ENCODE peak calls at places on chromosomes 5 and 9, in four cellular contexts. K is A549, V is IMR-90, Q is K562. D is an unnamed sample.
A peak's percentile ranks its signal among the peaks of the same experiment; 100 is the strongest.

GRCh38 chr9:104987743-104988142 is 59.8 kb upstream of the ABCA1 start:
- DNase-seq in V (no peak), Q (no peak), K (no peak), D (no peak)

GRCh38 chr5:158640581-158640980 is 459.1 kb downstream of the EBF1 start:
- DNase-seq in K (no peak), Q (no peak), V (peak; percentile 26), D (no peak)

GRCh38 chr5:179905144-179905526 is 2.6 kb downstream of the TBC1D9B start:
- DNase-seq in Q (no peak), V (no peak), K (no peak), D (no peak)

GRCh38 chr5:63697811-63698210 is 264.4 kb downstream of the HTR1A start:
- DNase-seq in V (no peak), K (no peak), Q (no peak), D (no peak)

GRCh38 chr5:149153751-149154610 is 12.7 kb downstream of the ABLIM3 start:
- DNase-seq in Q (peak; percentile 58), V (peak; percentile 75), K (no peak), D (no peak)

GRCh38 chr5:144368556-144368955 is 197.9 kb downstream of the KCTD16 start:
- DNase-seq in Q (no peak), V (peak; percentile 62), K (no peak), D (no peak)

GRCh38 chr5:57368010-57368409 is 114.6 kb downstream of the ACTBL2 start:
- DNase-seq in V (peak; percentile 68), K (no peak), Q (no peak), D (no peak)

GRCh38 chr5:98206566-98206965 is 566.9 kb upstream of the RGMB start:
- DNase-seq in K (no peak), Q (no peak), V (no peak), D (no peak)

GRCh38 chr5:139383275-139383992 is at the start of gene SLC23A1:
- DNase-seq in V (peak; percentile 32), K (peak; percentile 61), Q (no peak), D (no peak)

GRCh38 chr9:1051286-1052118 is 1.3 kb downstream of the DMRT2 start:
- DNase-seq in Q (no peak), K (peak; percentile 31), V (no peak), D (no peak)

GRCh38 chr5:132674671-132675506 is 1.1 kb downstream of the IL4 start:
- DNase-seq in V (peak; percentile 98), K (peak; percentile 31), Q (no peak), D (peak; percentile 93)

GRCh38 chr5:91272858-91273257 is 110.3 kb downstream of the ARRDC3 start:
- DNase-seq in K (no peak), V (peak; percentile 69), Q (peak; percentile 47), D (peak; percentile 84)

GRCh38 chr9:96136992-96137665 is 164.8 kb downstream of the HSD17B3 start:
- DNase-seq in K (no peak), V (peak; percentile 78), Q (no peak), D (peak; percentile 69)

GRCh38 chr9:12516031-12516430 is 177.2 kb upstream of the TYRP1 start:
- DNase-seq in V (no peak), Q (no peak), K (no peak), D (no peak)

GRCh38 chr5:38670878-38671277 is 114.4 kb upstream of the LIFR start:
- DNase-seq in K (no peak), Q (no peak), V (no peak), D (no peak)

GRCh38 chr5:127353761-127354160 is 63.2 kb downstream of the MEGF10 start:
- DNase-seq in V (no peak), Q (no peak), K (no peak), D (no peak)

GRCh38 chr5:124289122-124289521 is 457.3 kb downstream of the ZNF608 start:
- DNase-seq in Q (no peak), V (no peak), K (no peak), D (no peak)

GRCh38 chr9:114275246-114275994 is 47.5 kb upstream of the ORM1 start:
- DNase-seq in V (peak; percentile 43), K (no peak), Q (no peak), D (no peak)

GRCh38 chr9:131438190-131438589 is 44.3 kb downstream of the PRRC2B start:
- DNase-seq in Q (no peak), K (no peak), V (no peak), D (no peak)

GRCh38 chr5:150143725-150144058 is 12.0 kb downstream of the PDGFRB start:
- DNase-seq in Q (no peak), V (no peak), K (no peak), D (no peak)

GRCh38 chr5:126422994-126423788 is at the start of gene GRAMD2B:
- DNase-seq in K (peak; percentile 60), V (peak; percentile 88), Q (peak; percentile 43), D (peak; percentile 54)

GRCh38 chr9:136673970-136674785 is 11.5 kb downstream of the EGFL7 start:
- DNase-seq in Q (peak; percentile 67), V (no peak), K (no peak), D (no peak)

GRCh38 chr9:125993423-125993935 is 246.3 kb downstream of the PBX3 start:
- DNase-seq in K (no peak), Q (no peak), V (no peak), D (no peak)

GRCh38 chr5:148230240-148230639 is 8.1 kb upstream of the MARCOL start:
- DNase-seq in Q (no peak), K (no peak), V (no peak), D (no peak)

GRCh38 chr5:54243483-54244080 is 66.8 kb downstream of the ARL15 start:
- DNase-seq in K (peak; percentile 12), Q (peak; percentile 54), V (peak; percentile 47), D (no peak)

GRCh38 chr9:21660976-21661375 is 141.5 kb upstream of the MTAP start:
- DNase-seq in K (no peak), Q (no peak), V (no peak), D (no peak)

GRCh38 chr9:136544549-136545064 is 1.2 kb downstream of the NOTCH1 start:
- DNase-seq in V (no peak), K (peak; percentile 43), Q (peak; percentile 56), D (no peak)

GRCh38 chr5:138663009-138663408 is 87.8 kb upstream of the HSPA9 start:
- DNase-seq in V (no peak), K (no peak), Q (no peak), D (no peak)

GRCh38 chr5:67494186-67494842 is 297.7 kb upstream of the CD180 start:
- DNase-seq in V (no peak), Q (no peak), K (no peak), D (no peak)

GRCh38 chr5:148209151-148209550 is 6.3 kb downstream of the SPINK6 start:
- DNase-seq in V (no peak), Q (no peak), K (no peak), D (no peak)

GRCh38 chr5:133423618-133424282 is 188.6 kb downstream of the FSTL4 start:
- DNase-seq in V (peak; percentile 12), K (peak; percentile 75), Q (peak; percentile 68), D (peak; percentile 16)

GRCh38 chr9:17744786-17745185 is 165.9 kb downstream of the SH3GL2 start:
- DNase-seq in Q (no peak), V (peak; percentile 12), K (no peak), D (no peak)

GRCh38 chr9:108150736-108151135 is 661.2 kb upstream of the KLF4 start:
- DNase-seq in Q (no peak), K (no peak), V (peak; percentile 31), D (no peak)

DNA sequence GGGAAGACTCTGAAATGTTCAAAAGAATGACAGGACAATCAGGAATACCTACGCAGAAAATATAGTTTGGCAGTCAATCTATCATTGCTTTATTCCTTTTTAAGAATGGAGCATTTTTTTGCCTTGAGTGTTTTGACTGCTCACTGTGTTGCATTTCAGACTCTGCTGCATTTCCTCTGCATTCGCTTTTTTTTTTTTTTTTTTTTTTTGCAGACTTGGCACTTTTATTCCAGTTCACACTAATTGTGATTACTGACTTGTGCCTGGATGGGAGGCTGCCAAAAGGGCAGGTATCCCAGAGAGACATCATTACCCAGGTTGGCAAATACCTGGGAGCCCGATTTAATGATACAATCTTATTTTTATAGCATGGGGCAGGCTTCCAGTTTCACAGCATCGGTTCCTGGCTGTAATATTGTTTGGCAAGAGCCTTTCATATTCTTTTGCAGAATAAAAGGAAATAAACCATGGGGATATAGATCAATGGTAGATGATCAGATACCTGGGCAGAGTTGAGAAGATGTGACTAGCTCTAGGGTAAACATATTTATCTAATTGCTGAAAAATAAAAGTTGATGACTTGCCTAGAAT is 1132.6 kb downstream of the MAT2B start:
- DNase-seq in V (no peak), Q (no peak), K (no peak), D (no peak)
- TF ChIP-seq ELK1 in V (no peak), Q (no peak), K (no peak), D (no peak)

DNA sequence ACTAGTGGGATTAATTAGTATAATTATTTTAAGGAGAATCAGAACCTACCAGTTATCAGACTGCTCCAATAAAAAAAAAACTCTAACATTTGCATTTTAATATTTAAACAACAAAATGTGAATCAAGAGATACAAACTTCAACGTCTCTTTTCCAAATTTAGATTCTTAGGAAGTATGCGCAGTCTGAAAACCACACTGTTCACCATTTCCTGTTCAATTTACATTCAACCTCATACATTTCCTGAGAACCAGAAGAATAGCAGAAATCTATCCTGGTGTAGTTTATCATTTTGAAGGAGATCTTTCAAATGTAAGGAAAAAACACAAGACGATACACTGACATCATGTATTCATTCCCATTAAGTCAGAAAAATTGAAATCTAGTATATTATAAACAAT is 869.2 kb downstream of the EFNA5 start:
- DNase-seq in V (no peak), Q (no peak), K (no peak), D (no peak)
- TF ChIP-seq ELK1 in V (no peak), Q (no peak), K (no peak), D (no peak)

GRCh38 chr9:77417570-77417969 is 230.6 kb downstream of the GNA14 start:
- DNase-seq in K (no peak), V (peak; percentile 79), Q (no peak), D (no peak)
- TF ChIP-seq ELK1 in K (no peak), V (no peak), Q (no peak), D (no peak)

DNA sequence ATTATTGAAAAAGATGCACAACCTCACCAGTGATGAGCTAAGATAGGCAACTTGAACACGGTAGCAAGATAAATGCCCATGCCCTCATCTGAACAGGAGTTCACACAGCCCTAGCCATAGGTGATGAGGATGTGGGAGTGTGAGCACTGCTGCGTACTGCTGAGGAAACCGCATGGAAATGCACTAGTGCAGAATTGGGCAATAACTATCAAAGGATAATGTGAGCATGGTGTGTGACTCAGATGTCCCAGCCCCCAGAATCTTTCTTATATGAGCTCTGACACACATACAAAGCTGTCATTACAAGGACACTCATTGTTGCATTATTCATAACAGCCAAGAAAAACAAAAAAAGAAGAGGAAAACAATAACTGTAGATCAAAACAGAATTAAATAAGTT is 521.2 kb downstream of the IRX1 start:
- DNase-seq in K (no peak), V (no peak), Q (no peak), D (no peak)
- TF ChIP-seq ELK1 in K (no peak), V (no peak), Q (no peak), D (no peak)

GRCh38 chr9:19787672-19788071 is 1.2 kb downstream of the SLC24A2 start:
- DNase-seq in V (no peak), K (no peak), Q (no peak), D (no peak)
- TF ChIP-seq ELK1 in V (no peak), K (no peak), Q (no peak), D (no peak)

DNA sequence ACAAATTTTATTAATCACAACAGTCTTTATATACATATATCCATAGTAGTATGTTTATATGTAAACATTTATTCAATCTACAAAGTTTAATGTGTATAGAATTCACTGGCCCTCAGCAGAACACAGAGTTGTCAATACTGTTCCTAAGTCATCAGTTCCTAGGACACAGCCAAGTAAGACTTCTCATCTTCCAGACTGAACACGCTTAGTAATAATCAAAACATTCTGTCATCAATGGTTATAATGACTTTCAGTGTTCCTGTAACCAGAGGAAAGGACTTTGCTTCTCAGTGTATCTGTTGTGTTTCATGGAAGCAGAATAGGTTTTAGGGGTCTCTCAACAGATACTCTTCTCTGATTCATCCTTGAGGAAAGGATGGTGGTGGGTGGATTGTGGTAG is 82.2 kb downstream of the SMIM23 start:
- DNase-seq in K (no peak), V (peak; percentile 63), Q (no peak), D (no peak)
- TF ChIP-seq ELK1 in K (no peak), V (no peak), Q (no peak), D (no peak)

D was measured in GM12878.